ENCODE peak calls at places on chromosomes 5 and 9, in six cellular contexts. G is tibial nerve, Q is fibroblast of mammary gland, H is NCI-H2081, I is GM12891, U is OCI-LY7. L is an unnamed sample.

GRCh38 chr5:16937023-16937379 is 913 bp upstream of the MYO10 start:
- DNase-seq in G (no peak), Q (no peak), H (peak; percentile 54), I (no peak), U (no peak), L (peak; percentile 79)

GRCh38 chr5:178428341-178429155 is 161.6 kb downstream of the COL23A1 start:
- DNase-seq in G (no peak), Q (no peak), H (no peak), I (no peak), U (no peak), L (no peak)

GRCh38 chr9:19087601-19088000 is 15.1 kb downstream of the HAUS6 start:
- DNase-seq in G (no peak), Q (peak; percentile 81), H (no peak), I (no peak), U (no peak), L (no peak)

GRCh38 chr5:117488976-117489500 is 914.4 kb upstream of the SEMA6A start:
- DNase-seq in G (no peak), Q (no peak), H (peak; percentile 3), I (no peak), U (no peak), L (no peak)

GRCh38 chr5:150155258-150156032 is at the start of gene PDGFRB:
- DNase-seq in G (peak; percentile 94), Q (peak; percentile 91), H (no peak), I (peak; percentile 67), U (no peak), L (peak; percentile 89)

GRCh38 chr5:34998058-34998789 is 49.5 kb downstream of the AGXT2 start:
- DNase-seq in G (no peak), Q (peak; percentile 97), H (no peak), I (no peak), U (no peak), L (no peak)

GRCh38 chr9:105620996-105621395 is 41.3 kb upstream of the TAL2 start:
- DNase-seq in G (no peak), Q (no peak), H (no peak), I (no peak), U (no peak), L (no peak)

GRCh38 chr5:23139338-23140171 is 286.4 kb upstream of the CDH12 start:
- DNase-seq in G (no peak), Q (peak; percentile 36), H (peak; percentile 40), I (no peak), U (peak; percentile 1), L (peak; percentile 48)

GRCh38 chr5:9516591-9516990 is 29.3 kb downstream of the SEMA5A start:
- DNase-seq in G (no peak), Q (no peak), H (no peak), I (no peak), U (no peak), L (no peak)

GRCh38 chr9:3855601-3856328 is 330.0 kb upstream of the RFX3 start:
- DNase-seq in G (no peak), Q (no peak), H (no peak), I (no peak), U (no peak), L (no peak)

GRCh38 chr5:172059661-172060100 is 53.2 kb upstream of the FBXW11 start:
- DNase-seq in G (no peak), Q (peak; percentile 17), H (no peak), I (no peak), U (peak; percentile 37), L (no peak)

GRCh38 chr5:122377023-122377422 is 65.0 kb downstream of the SNCAIP start:
- DNase-seq in G (no peak), Q (peak; percentile 31), H (no peak), I (no peak), U (no peak), L (no peak)

GRCh38 chr9:33229359-33230120 is 10.4 kb upstream of the SPINK4 start:
- DNase-seq in G (no peak), Q (no peak), H (peak; percentile 66), I (no peak), U (no peak), L (peak; percentile 82)

GRCh38 chr9:13596383-13596970 is 317.0 kb upstream of the MPDZ start:
- DNase-seq in G (no peak), Q (no peak), H (no peak), I (no peak), U (no peak), L (no peak)

GRCh38 chr5:169554251-169554650 is 29.3 kb upstream of the SPDL1 start:
- DNase-seq in G (no peak), Q (no peak), H (no peak), I (no peak), U (no peak), L (no peak)

GRCh38 chr9:121844562-121844961 is 193.1 kb downstream of the DAB2IP start:
- DNase-seq in G (no peak), Q (no peak), H (no peak), I (no peak), U (no peak), L (no peak)

GRCh38 chr5:147558826-147559225 is 49.0 kb upstream of the DPYSL3 start:
- DNase-seq in G (peak; percentile 64), Q (peak; percentile 79), H (peak; percentile 66), I (no peak), U (no peak), L (peak; percentile 71)

GRCh38 chr5:150068961-150069618 is 17.3 kb downstream of the CSF1R start:
- DNase-seq in G (no peak), Q (no peak), H (no peak), I (no peak), U (no peak), L (no peak)

GRCh38 chr9:105887679-105888078 is 193.3 kb downstream of the TMEM38B start:
- DNase-seq in G (no peak), Q (no peak), H (no peak), I (no peak), U (no peak), L (no peak)

GRCh38 chr5:44827681-44828080 is 18.9 kb downstream of the MRPS30 start:
- DNase-seq in G (no peak), Q (no peak), H (no peak), I (no peak), U (no peak), L (no peak)

GRCh38 chr9:25964239-25964638 is 286.0 kb upstream of the TUSC1 start:
- DNase-seq in G (peak; percentile 35), Q (peak; percentile 86), H (peak; percentile 84), I (no peak), U (peak; percentile 62), L (peak; percentile 82)

GRCh38 chr5:171825046-171825445 is 39.4 kb downstream of the SMIM23 start:
- DNase-seq in G (no peak), Q (peak; percentile 11), H (no peak), I (no peak), U (no peak), L (no peak)

GRCh38 chr9:23665051-23665450 is 161.0 kb downstream of the ELAVL2 start:
- DNase-seq in G (no peak), Q (no peak), H (no peak), I (no peak), U (no peak), L (no peak)

GRCh38 chr5:91133183-91133582 is 249.9 kb downstream of the ARRDC3 start:
- DNase-seq in G (no peak), Q (no peak), H (no peak), I (no peak), U (no peak), L (no peak)